ENCODE peak calls at places on chromosomes 13 and 19, in four cellular contexts. Z is activated B cell treated with CpG ODN at 0.5 μM for 24 hours; V is activated naive CD4-positive, alpha-beta T cell treated with anti-CD3 and anti-CD28 coated beads, Interleukin-2, amount 50 U/mL, for 72 hours; T is pancreas. F is an unnamed sample.
A peak's percentile ranks its signal among the peaks of the same experiment; 100 is the strongest.

GRCh38 chr13:98829541-98829940 is 77.1 kb upstream of the SLC15A1 start:
- ATAC-seq in Z (no peak), V (no peak), T (no peak), F (no peak)

GRCh38 chr13:31947506-31947905 is 84.1 kb upstream of the FRY start:
- ATAC-seq in Z (no peak), V (no peak), T (no peak), F (no peak)

GRCh38 chr19:40724315-40724714 is 7.4 kb downstream of the ITPKC start:
- ATAC-seq in Z (no peak), V (peak; percentile 68), T (no peak), F (no peak)

GRCh38 chr13:51825681-51826254 is 19.2 kb downstream of the TMEM272 start:
- ATAC-seq in Z (no peak), V (no peak), T (no peak), F (no peak)

GRCh38 chr13:73228546-73228945 is 169.7 kb downstream of the KLF5 start:
- ATAC-seq in Z (no peak), V (peak; percentile 57), T (no peak), F (no peak)

GRCh38 chr19:401836-402535 is 7.0 kb downstream of the C2CD4C start:
- ATAC-seq in Z (no peak), V (no peak), T (peak; percentile 31), F (no peak)

GRCh38 chr13:97780486-97780885 is 173.0 kb upstream of the IPO5 start:
- ATAC-seq in Z (no peak), V (no peak), T (no peak), F (no peak)

GRCh38 chr13:97879646-97880297 is 73.7 kb upstream of the IPO5 start:
- ATAC-seq in Z (no peak), V (no peak), T (peak; percentile 44), F (no peak)

GRCh38 chr13:21849323-21849722 is 178.4 kb downstream of the FGF9 start:
- ATAC-seq in Z (peak; percentile 66), V (peak; percentile 20), T (peak; percentile 75), F (no peak)

GRCh38 chr13:41864658-41865057 is 96.3 kb downstream of the VWA8 start:
- ATAC-seq in Z (no peak), V (no peak), T (peak; percentile 46), F (no peak)

GRCh38 chr19:35142531-35143230 is 374 bp upstream of the FXYD7 start:
- ATAC-seq in Z (peak; percentile 26), V (peak; percentile 11), T (peak; percentile 49), F (peak; percentile 9)

GRCh38 chr19:47243364-47243775 is 12.4 kb upstream of the BBC3 start:
- ATAC-seq in Z (no peak), V (peak; percentile 9), T (no peak), F (no peak)

GRCh38 chr13:100630564-100630963 is 42.0 kb upstream of the GGACT start:
- ATAC-seq in Z (no peak), V (no peak), T (no peak), F (no peak)

GRCh38 chr13:78609464-78610205 is 6.3 kb upstream of the POU4F1 start:
- ATAC-seq in Z (peak; percentile 21), V (peak; percentile 21), T (peak; percentile 63), F (no peak)

GRCh38 chr13:57063007-57063406 is 77.7 kb upstream of the PRR20A start:
- ATAC-seq in Z (no peak), V (no peak), T (no peak), F (peak; percentile 24)

GRCh38 chr13:42049454-42049780 is 969 bp downstream of the DGKH start:
- ATAC-seq in Z (peak; percentile 33), V (no peak), T (peak; percentile 10), F (peak; percentile 18)

GRCh38 chr19:36072081-36072480 is 17.4 kb downstream of the WDR62 start:
- ATAC-seq in Z (no peak), V (no peak), T (no peak), F (no peak)

GRCh38 chr19:36058481-36059179 is 3.9 kb downstream of the WDR62 start:
- ATAC-seq in Z (no peak), V (no peak), T (no peak), F (no peak)

GRCh38 chr19:12330340-12330739 is 3.1 kb downstream of the ZNF563 start:
- ATAC-seq in Z (no peak), V (no peak), T (no peak), F (no peak)

GRCh38 chr13:46903748-46904147 is 6.9 kb upstream of the HTR2A start:
- ATAC-seq in Z (no peak), V (no peak), T (no peak), F (no peak)

GRCh38 chr19:50300814-50301606 is 28.2 kb downstream of the KCNC3 start:
- ATAC-seq in Z (peak; percentile 64), V (peak; percentile 99), T (peak; percentile 67), F (peak; percentile 90)

GRCh38 chr13:53012707-53013106 is 15.9 kb upstream of the OLFM4 start:
- ATAC-seq in Z (no peak), V (no peak), T (no peak), F (peak; percentile 66)

F was measured in stimulated activated memory B cell treated with anti-CD40 and anti-IgM and Interleukin-4, amounts not matched to agents 10 μg/mL and 1 μg/mL and 100 μg/mL, for 72 hours.